ENCODE peak calls at places on chromosomes 16 and 17, in five cellular contexts. K, V, O, W and N are unnamed samples. For H3K9me3, the result is how much of the 10 kb centered on the place peaks cover.

GRCh38 chr16:8678068-8678927 is 3.9 kb downstream of the ABAT start:
- DNase-seq in K (no peak), V (no peak), O (peak), W (peak), N (no peak)

GRCh38 chr16:4700380-4700996 is 7.1 kb downstream of the NUDT16L1 start:
- DNase-seq in K (no peak), V (no peak), O (no peak), W (no peak), N (no peak)

GRCh38 chr16:57534337-57534880 is 2.0 kb downstream of the CCDC102A start:
- DNase-seq in K (no peak), V (peak), O (no peak), W (no peak), N (no peak)

GRCh38 chr16:65815707-65816106 is 550.8 kb upstream of the CDH5 start:
- DNase-seq in K (no peak), V (no peak), O (no peak), W (no peak), N (no peak)

GRCh38 chr17:14299261-14300093 is 1.4 kb upstream of the HS3ST3B1 start:
- DNase-seq in K (peak), V (peak), O (no peak), W (no peak), N (no peak)

GRCh38 chr17:65572186-65572580 is 10.7 kb upstream of the AXIN2 start:
- DNase-seq in K (no peak), V (no peak), O (no peak), W (no peak), N (no peak)

GRCh38 chr16:86363836-86364618 is 146.3 kb upstream of the FOXF1 start:
- DNase-seq in K (no peak), V (no peak), O (no peak), W (no peak), N (peak)

GRCh38 chr17:76529224-76529642 is 8.3 kb downstream of the CYGB start:
- DNase-seq in K (peak), V (peak), O (peak), W (no peak), N (peak)

GRCh38 chr17:61002316-61002736 is 324.7 kb downstream of the BCAS3 start:
- DNase-seq in K (no peak), V (no peak), O (peak), W (peak), N (peak)

GRCh38 chr16:74716355-74716754 is 15.7 kb upstream of the MLKL start:
- DNase-seq in K (no peak), V (peak), O (no peak), W (no peak), N (no peak)

GRCh38 chr17:44170499-44171201 is at the start of gene ASB16:
- DNase-seq in K (no peak), V (no peak), O (peak), W (no peak), N (peak)

GRCh38 chr17:54494731-54495715 is 405.6 kb upstream of the TOM1L1 start:
- DNase-seq in K (no peak), V (no peak), O (no peak), W (no peak), N (no peak)

DNA sequence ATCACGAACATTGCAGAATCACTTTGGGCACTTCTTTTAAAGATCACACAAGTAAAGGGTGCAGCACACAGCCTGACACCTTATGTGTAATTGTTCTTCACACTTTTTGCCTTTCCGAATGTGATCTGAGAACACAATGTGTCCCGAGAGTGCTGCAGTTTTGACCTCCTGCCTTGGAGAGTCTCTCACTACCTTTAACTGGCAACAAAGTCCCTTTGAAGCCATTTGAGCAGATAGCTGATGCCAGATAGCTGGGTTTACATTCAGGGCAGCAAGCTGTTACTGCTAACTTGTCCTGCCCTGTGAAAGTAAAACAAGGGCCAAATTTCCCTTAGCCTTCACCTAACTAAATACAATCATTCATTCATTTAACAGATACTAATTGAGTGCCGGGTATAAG is 411.0 kb upstream of the DYNLRB2 start:
- DNase-seq in K (no peak), V (no peak), O (no peak), W (no peak), N (no peak)
- H3K9me3 ChIP-seq in K (under half), V (under half), O (under half), W (under half), N (under half)

GRCh38 chr16:3321802-3322201 is 16.5 kb downstream of the ZNF75A start:
- DNase-seq in K (no peak), V (no peak), O (no peak), W (no peak), N (no peak)
- H3K9me3 ChIP-seq in K (half or more), V (half or more), O (half or more), W (under half), N (under half)

GRCh38 chr17:50013079-50013478 is 18.1 kb upstream of the DLX3 start:
- DNase-seq in K (no peak), V (no peak), O (no peak), W (no peak), N (no peak)
- H3K9me3 ChIP-seq in K (under half), V (under half), O (under half), W (under half), N (under half)

GRCh38 chr16:35751191-35751941 is 2292.0 kb downstream of the TP53TG3F start:
- DNase-seq in K (no peak), V (no peak), O (no peak), W (no peak), N (no peak)

GRCh38 chr16:35752773-35753558 is 2293.6 kb downstream of the TP53TG3F start:
- DNase-seq in K (no peak), V (no peak), O (no peak), W (no peak), N (no peak)

GRCh38 chr16:35750701-35751104 is 2291.3 kb downstream of the TP53TG3F start:
- DNase-seq in K (no peak), V (no peak), O (no peak), W (no peak), N (no peak)

GRCh38 chr16:35753559-35754390 is 2294.4 kb downstream of the TP53TG3F start:
- DNase-seq in K (no peak), V (no peak), O (no peak), W (no peak), N (no peak)

DNA sequence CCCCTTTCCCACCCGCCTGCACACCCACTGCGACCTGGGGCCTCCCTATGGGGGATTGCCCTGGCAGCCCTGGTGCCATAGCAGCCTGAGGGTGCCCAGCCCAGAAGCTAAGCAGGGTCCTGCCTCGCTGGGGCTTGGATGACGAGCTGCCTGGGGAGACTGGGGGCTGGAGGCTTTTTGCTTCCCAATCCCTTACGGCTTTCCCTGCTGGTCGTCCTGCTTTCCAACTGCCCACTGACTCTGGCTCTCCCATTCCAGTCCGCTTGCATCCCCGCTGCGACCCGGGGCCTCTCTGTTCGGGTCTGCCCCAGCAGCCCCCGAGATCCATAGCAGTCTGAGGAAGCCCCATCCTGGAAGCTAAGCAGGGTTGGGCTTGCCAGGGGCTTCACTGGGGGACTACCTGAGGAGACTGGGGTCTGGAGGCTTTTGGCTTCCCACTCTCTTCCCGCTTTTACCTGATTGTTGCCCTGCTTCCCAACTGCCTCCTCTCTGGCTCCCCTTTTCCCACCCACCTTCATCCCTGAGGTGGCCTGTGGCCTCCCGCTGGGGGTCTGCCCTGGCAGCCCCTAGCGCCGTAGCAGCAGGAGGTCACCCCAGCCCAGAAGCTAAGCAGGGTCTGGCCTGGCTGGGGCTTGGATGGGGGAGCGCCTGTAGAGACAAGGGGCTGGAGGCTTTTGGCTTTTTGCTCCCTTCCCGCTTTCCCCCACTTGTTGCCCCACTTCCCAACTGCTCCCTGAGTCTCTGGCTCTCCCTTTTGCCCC is 2292.8 kb downstream of the TP53TG3F start:
- DNase-seq in K (no peak), V (no peak), O (no peak), W (no peak), N (no peak)
- H3K9me3 ChIP-seq in K (under half), V (under half), O (half or more), W (half or more), N (under half)

GRCh38 chr17:1956134-1956533 is 69.0 kb downstream of the RTN4RL1 start:
- DNase-seq in K (no peak), V (no peak), O (no peak), W (no peak), N (no peak)
- H3K9me3 ChIP-seq in K (under half), V (under half), O (under half), W (under half), N (under half)

GRCh38 chr17:21549107-21549687 is 143.1 kb upstream of the KCNJ18 start:
- DNase-seq in K (no peak), V (no peak), O (peak), W (no peak), N (no peak)

GRCh38 chr17:21545051-21545450 is 147.3 kb upstream of the KCNJ18 start:
- DNase-seq in K (no peak), V (no peak), O (no peak), W (no peak), N (no peak)

GRCh38 chr17:21551081-21551881 is 141.0 kb upstream of the KCNJ18 start:
- DNase-seq in K (peak), V (peak), O (peak), W (peak), N (peak)

GRCh38 chr17:21542991-21543390 is 149.3 kb upstream of the KCNJ18 start:
- DNase-seq in K (no peak), V (no peak), O (no peak), W (no peak), N (no peak)

DNA sequence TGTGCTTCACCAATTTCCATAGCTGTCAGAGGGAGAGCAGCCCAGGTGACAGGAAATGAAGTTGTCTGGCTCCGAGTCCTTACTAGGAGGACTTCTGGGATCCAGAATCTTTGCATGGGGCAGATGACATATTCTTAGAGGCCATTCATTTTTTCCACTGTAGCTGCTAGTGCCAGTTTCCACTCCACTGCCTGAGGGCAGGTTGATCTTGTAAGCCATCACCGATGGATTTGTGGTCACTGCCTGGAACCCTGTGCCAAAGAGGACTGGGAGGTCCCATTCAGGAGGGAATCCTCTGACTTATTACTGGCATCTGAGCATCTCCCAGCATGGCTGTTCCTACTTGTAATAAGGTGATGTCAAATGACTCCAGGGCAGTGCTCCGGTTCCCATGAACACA is 144.1 kb upstream of the KCNJ18 start:
- DNase-seq in K (no peak), V (no peak), O (no peak), W (no peak), N (no peak)
- H3K9me3 ChIP-seq in K (under half), V (under half), O (under half), W (under half), N (under half)